ENCODE peak calls at places on chromosomes 2 and 18, in five cellular contexts. P, Z, O, Y and K are unnamed samples.

GRCh38 chr2:162828545-162828944 is 10.0 kb downstream of the KCNH7 start:
- DNase-seq in Y (no peak), O (no peak), P (no peak), Z (no peak), K (no peak)

GRCh38 chr2:227016894-227017293 is 147.1 kb downstream of the COL4A4 start:
- DNase-seq in O (no peak), Z (no peak), P (no peak), Y (no peak), K (no peak)

GRCh38 chr2:25654801-25655200 is 18.6 kb downstream of the DTNB start:
- DNase-seq in Z (no peak), O (no peak), P (no peak), Y (no peak), K (no peak)

GRCh38 chr2:173126819-173127218 is 51.2 kb downstream of the MAP3K20 start:
- DNase-seq in Y (no peak), O (no peak), P (peak; percentile 30), Z (no peak), K (no peak)

GRCh38 chr18:55489034-55489741 is 98.8 kb downstream of the TCF4 start:
- DNase-seq in P (no peak), Z (no peak), O (no peak), Y (no peak), K (no peak)

GRCh38 chr2:42102606-42103450 is 55.0 kb downstream of the PKDCC start:
- DNase-seq in O (peak; percentile 51), Z (peak; percentile 68), P (no peak), Y (no peak), K (no peak)

GRCh38 chr2:21118302-21118920 is 5.4 kb upstream of the TDRD15 start:
- DNase-seq in P (no peak), Z (peak; percentile 47), O (no peak), Y (no peak), K (peak; percentile 76)

GRCh38 chr2:23363831-23364230 is 21.1 kb upstream of the KLHL29 start:
- DNase-seq in Y (no peak), O (no peak), P (no peak), Z (no peak), K (peak; percentile 88)

GRCh38 chr18:49021433-49022129 is 70.8 kb upstream of the SMAD7 start:
- DNase-seq in P (peak; percentile 43), O (peak; percentile 50), Z (peak; percentile 35), Y (no peak), K (peak; percentile 67)

GRCh38 chr2:96325884-96326255 is 753 bp downstream of the ITPRIPL1 start:
- DNase-seq in P (peak; percentile 6), Y (no peak), O (no peak), Z (no peak), K (no peak)

GRCh38 chr18:75218064-75218463 is 7.5 kb downstream of the TSHZ1 start:
- DNase-seq in P (no peak), Y (no peak), O (no peak), Z (no peak), K (no peak)

GRCh38 chr2:222912117-222912516 is 51.3 kb downstream of the ACSL3 start:
- DNase-seq in Z (no peak), P (peak; percentile 98), O (no peak), Y (no peak), K (no peak)

GRCh38 chr2:24439280-24439970 is 51.6 kb upstream of the NCOA1 start:
- DNase-seq in O (no peak), Z (no peak), P (no peak), Y (no peak), K (no peak)

GRCh38 chr2:152436148-152436547 is 101.2 kb downstream of the FMNL2 start:
- DNase-seq in Y (no peak), Z (no peak), P (no peak), O (no peak), K (no peak)

GRCh38 chr2:25856377-25856776 is 21.9 kb downstream of the ASXL2 start:
- DNase-seq in Z (no peak), P (no peak), O (no peak), Y (no peak), K (no peak)

GRCh38 chr18:10475633-10476388 is 21.4 kb downstream of the APCDD1 start:
- DNase-seq in P (no peak), Y (no peak), O (no peak), Z (no peak), K (no peak)

GRCh38 chr2:192184349-192184748 is 10.4 kb downstream of the TMEFF2 start:
- DNase-seq in P (no peak), O (no peak), Y (no peak), Z (no peak), K (no peak)

GRCh38 chr2:217800433-217801114 is 202.2 kb downstream of the TNS1 start:
- DNase-seq in P (no peak), Z (no peak), Y (no peak), O (no peak), K (no peak)

GRCh38 chr2:179561702-179562101 is 297.1 kb upstream of the SESTD1 start:
- DNase-seq in Z (no peak), P (no peak), Y (no peak), O (no peak), K (no peak)

GRCh38 chr2:108573070-108573469 is 38.8 kb downstream of the LIMS1 start:
- DNase-seq in Y (no peak), Z (no peak), O (no peak), P (no peak), K (no peak)

GRCh38 chr2:189164732-189165131 is 14.8 kb downstream of the COL5A2 start:
- DNase-seq in P (no peak), Z (no peak), O (no peak), Y (no peak), K (no peak)